ENCODE peak calls at places on chromosome 6, in six cellular contexts. R, N, L, G, Q and I are unnamed samples.

GRCh38 chr6:40791004-40791403 is 203.8 kb upstream of the LRFN2 start:
- DNase-seq in G (no peak), Q (no peak), N (peak; percentile 25), L (no peak), R (no peak), I (no peak)

GRCh38 chr6:118810420-118811027 is 83.4 kb upstream of the ASF1A start:
- DNase-seq in R (peak; percentile 83), L (no peak), N (no peak), Q (peak; percentile 17), G (no peak), I (no peak)

GRCh38 chr6:10759884-10760329 is 12.3 kb downstream of the TMEM14B start:
- DNase-seq in G (no peak), L (peak; percentile 39), R (no peak), Q (peak; percentile 49), N (peak; percentile 95), I (peak; percentile 89)

GRCh38 chr6:98769546-98769945 is 64.8 kb upstream of the POU3F2 start:
- DNase-seq in Q (peak; percentile 34), R (no peak), L (no peak), N (peak; percentile 47), G (no peak), I (peak; percentile 24)

GRCh38 chr6:166417285-166417691 is 34.5 kb upstream of the MPC1 start:
- DNase-seq in N (no peak), L (no peak), R (peak; percentile 86), G (no peak), Q (no peak), I (no peak)

GRCh38 chr6:162385980-162386379 is 341.6 kb downstream of the PRKN start:
- DNase-seq in R (no peak), Q (no peak), N (no peak), L (no peak), G (no peak), I (no peak)

GRCh38 chr6:164108869-164109769 is 694.6 kb downstream of the QKI start:
- DNase-seq in L (peak; percentile 49), Q (peak; percentile 20), R (no peak), N (peak; percentile 78), G (peak; percentile 91), I (peak; percentile 75)

GRCh38 chr6:137150072-137150471 is 23.4 kb downstream of the IL22RA2 start:
- DNase-seq in N (no peak), G (no peak), L (no peak), Q (no peak), R (no peak), I (no peak)

GRCh38 chr6:43811101-43812099 is 41.4 kb downstream of the VEGFA start:
- DNase-seq in R (no peak), Q (peak; percentile 65), L (no peak), G (no peak), N (no peak), I (no peak)

GRCh38 chr6:36957773-36958271 is 3.3 kb downstream of the PI16 start:
- DNase-seq in R (no peak), Q (peak; percentile 45), G (no peak), N (no peak), L (no peak), I (no peak)

GRCh38 chr6:149031545-149032317 is 284.9 kb downstream of the UST start:
- DNase-seq in R (no peak), Q (peak; percentile 26), L (peak; percentile 64), N (peak; percentile 91), G (no peak), I (peak; percentile 84)

GRCh38 chr6:169918954-169919549 is 167.6 kb downstream of the ERMARD start:
- DNase-seq in G (no peak), L (no peak), N (no peak), R (no peak), Q (no peak), I (no peak)

GRCh38 chr6:15365273-15365687 is 119.4 kb downstream of the JARID2 start:
- DNase-seq in G (peak; percentile 83), L (peak; percentile 51), N (peak; percentile 71), R (peak; percentile 21), Q (peak; percentile 73), I (peak; percentile 77)

GRCh38 chr6:119562168-119562567 is 212.6 kb upstream of the MAN1A1 start:
- DNase-seq in R (no peak), G (no peak), L (no peak), N (no peak), Q (no peak), I (no peak)

GRCh38 chr6:17281497-17282481 is 628 bp downstream of the RBM24 start:
- DNase-seq in R (no peak), N (no peak), L (peak; percentile 34), Q (peak; percentile 8), G (no peak), I (no peak)

GRCh38 chr6:44064089-44064947 is 62.9 kb downstream of the MRPL14 start:
- DNase-seq in N (peak; percentile 85), G (peak; percentile 39), R (no peak), Q (peak; percentile 33), L (peak; percentile 80), I (no peak)

GRCh38 chr6:3267162-3267561 is 8.4 kb downstream of the PSMG4 start:
- DNase-seq in Q (no peak), R (no peak), N (no peak), L (no peak), G (no peak), I (no peak)

GRCh38 chr6:167706313-167707109 is 120.2 kb upstream of the AFDN start:
- DNase-seq in L (no peak), Q (no peak), R (peak; percentile 48), N (no peak), G (no peak), I (no peak)

DNA sequence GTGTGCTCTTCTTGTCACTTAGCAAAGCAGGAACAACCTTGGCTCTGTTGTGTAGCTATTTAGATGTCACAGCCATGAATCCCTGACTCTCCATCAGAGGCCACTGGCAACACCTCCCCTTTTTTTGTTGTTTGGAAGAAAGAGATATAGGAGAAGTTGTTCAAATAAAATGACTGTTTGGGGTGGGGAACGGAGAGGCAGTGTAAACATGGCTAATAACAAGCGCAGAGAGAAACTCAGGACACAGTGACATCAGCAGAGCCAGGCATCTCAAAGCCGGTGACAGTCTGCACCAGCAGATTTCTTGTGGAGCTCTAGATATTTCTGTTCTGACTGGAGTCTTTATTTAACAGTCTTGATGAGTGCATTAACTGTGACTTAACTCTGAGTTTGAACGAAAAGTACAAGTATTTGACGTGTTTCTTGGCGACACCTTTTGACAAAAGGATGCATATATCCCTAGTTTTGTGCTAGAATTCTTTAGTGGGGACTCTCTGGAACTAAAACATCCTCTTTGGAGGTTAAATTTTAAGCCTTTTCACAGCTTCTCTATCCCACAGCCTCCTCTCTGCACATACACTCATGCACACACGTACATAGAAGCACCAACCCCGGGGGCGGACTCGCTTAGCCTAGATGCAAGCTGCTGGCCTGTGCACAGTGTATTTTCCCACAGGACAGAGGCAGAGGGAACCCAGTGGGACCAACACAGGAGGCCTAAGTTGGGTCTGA is 53.8 kb downstream of the ADAT2 start:
- DNase-seq in R (no peak), N (peak; percentile 50), L (no peak), G (no peak), Q (peak; percentile 14), I (no peak)
- H3K27ac ChIP-seq in R (peak overlapping the region; percentile 57), N (peak overlapping the region; percentile 95), L (no peak overlapping the region), G (no peak overlapping the region), Q (peak overlapping the region; percentile 81), I (peak overlapping the region; percentile 97)

DNA sequence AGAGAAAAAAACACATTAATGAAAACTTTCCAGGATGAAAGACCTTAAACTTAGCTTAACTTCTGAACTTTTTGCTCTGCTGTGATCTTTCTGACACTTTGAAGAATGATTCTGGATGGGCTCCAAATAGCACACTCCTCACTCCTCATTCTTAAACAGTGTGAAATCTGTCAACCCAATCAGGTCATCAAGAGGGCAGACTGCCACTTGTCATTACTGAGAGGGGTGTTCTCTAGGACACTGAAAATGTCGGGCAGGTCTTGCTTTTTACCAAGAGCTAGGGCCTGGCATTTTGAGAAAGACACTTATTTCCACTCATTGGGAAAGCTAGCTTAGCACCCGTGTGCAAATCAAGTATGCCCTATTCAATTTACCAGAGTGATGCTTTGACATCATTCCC is 122.3 kb downstream of the MTFR2 start:
- DNase-seq in G (no peak), N (no peak), R (no peak), L (no peak), Q (no peak), I (no peak)
- H3K27ac ChIP-seq in G (peak overlapping the region; percentile 61), N (no peak overlapping the region), R (no peak overlapping the region), L (peak overlapping the region; percentile 35), Q (no peak overlapping the region), I (no peak overlapping the region)

GRCh38 chr6:53464483-53464882 is 80.4 kb downstream of the GCLC start:
- DNase-seq in R (no peak), N (no peak), G (no peak), Q (no peak), L (peak; percentile 64), I (no peak)
- H3K27ac ChIP-seq in R (no peak overlapping the region), N (peak overlapping the region; percentile 10), G (no peak overlapping the region), Q (no peak overlapping the region), L (peak overlapping the region; percentile 74), I (no peak overlapping the region)

DNA sequence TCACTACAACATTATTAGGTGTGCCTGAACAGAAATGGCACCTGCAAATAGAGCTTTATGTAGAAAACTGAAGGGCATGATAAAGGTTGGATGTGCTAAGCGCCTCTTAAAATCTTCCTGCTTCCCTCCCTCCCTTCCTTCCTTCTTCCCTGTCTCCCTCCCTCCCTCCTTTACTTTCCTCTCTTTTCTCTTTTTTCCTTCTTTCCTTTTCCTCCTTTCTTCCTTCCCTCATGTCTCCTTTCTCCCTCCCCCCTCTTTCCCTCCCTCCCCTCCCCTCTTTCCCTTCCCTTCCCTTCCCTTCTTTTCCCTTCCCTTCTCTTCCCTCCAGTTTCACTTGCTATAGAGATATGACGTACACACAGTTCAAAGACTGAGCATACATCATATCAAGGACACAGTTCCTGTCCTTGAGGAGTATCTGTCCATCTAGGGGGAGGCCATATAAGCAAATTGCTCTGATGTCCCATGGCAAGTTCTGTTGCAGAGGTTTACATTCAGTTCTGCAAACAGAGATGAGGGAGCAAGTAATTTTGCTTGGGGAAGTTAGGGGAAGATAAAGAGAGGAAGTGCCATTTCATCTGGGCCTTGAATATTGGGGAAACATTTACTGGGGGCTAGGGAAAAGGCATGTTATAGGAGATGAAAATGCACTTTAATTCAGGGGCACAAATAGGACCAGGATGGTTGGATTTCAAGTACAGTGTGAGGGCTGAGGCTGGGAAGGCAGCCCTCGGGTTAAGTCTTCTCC is 79.0 kb upstream of the EEF1E1 start:
- DNase-seq in Q (no peak), R (no peak), L (no peak), N (no peak), G (no peak), I (no peak)
- H3K27ac ChIP-seq in Q (no peak overlapping the region), R (no peak overlapping the region), L (peak overlapping the region; percentile 51), N (no peak overlapping the region), G (no peak overlapping the region), I (no peak overlapping the region)

GRCh38 chr6:130967502-130968469 is 95.3 kb downstream of the EPB41L2 start:
- DNase-seq in L (no peak), N (no peak), R (no peak), Q (no peak), G (no peak), I (no peak)
- H3K27ac ChIP-seq in L (peak overlapping the region; percentile 69), N (no peak overlapping the region), R (no peak overlapping the region), Q (no peak overlapping the region), G (peak overlapping the region; percentile 82), I (no peak overlapping the region)

DNA sequence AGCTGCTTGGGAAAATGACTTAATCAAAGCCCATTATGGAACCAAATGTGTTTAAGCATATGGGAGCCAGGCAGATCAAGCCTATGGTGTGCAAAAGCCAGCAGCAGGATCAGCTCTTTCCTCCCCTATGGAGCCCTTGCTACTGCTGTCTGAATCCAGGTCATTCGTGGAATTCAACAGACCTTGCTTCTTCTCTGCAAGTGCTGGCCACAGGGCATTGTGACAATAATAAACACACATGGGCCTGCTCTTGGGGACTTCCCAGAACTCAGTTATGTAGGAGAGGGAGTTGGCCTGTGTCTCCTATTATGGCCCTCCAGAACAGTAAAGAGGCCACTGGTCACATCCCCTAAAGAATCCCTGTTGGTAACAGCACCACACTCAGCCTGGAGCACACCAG is 18.6 kb downstream of the GFOD1 start:
- DNase-seq in G (no peak), R (no peak), L (no peak), Q (no peak), N (no peak), I (no peak)
- H3K27ac ChIP-seq in G (peak overlapping the region; percentile 76), R (no peak overlapping the region), L (no peak overlapping the region), Q (no peak overlapping the region), N (no peak overlapping the region), I (no peak overlapping the region)